ENCODE peak calls at places on chromosome X, in six cellular contexts. Y, J, L, X, N and W are unnamed samples.

GRCh38 chrX:107470971-107471370 is 21.5 kb downstream of the FRMPD3 start:
- DNase-seq in N (no peak), J (no peak), L (no peak), Y (no peak), X (no peak), W (no peak)

GRCh38 chrX:16882188-16882587 is 12.0 kb upstream of the RBBP7 start:
- DNase-seq in J (no peak), L (no peak), Y (no peak), N (peak; percentile 39), X (no peak), W (peak; percentile 29)

GRCh38 chrX:66191563-66191962 is 27.5 kb downstream of the HEPH start:
- DNase-seq in Y (no peak), J (no peak), N (no peak), X (no peak), L (no peak), W (no peak)

GRCh38 chrX:53317365-53318069 is 36.1 kb upstream of the IQSEC2 start:
- DNase-seq in L (peak; percentile 82), N (peak; percentile 13), X (no peak), Y (peak; percentile 79), J (peak; percentile 58), W (peak; percentile 10)

GRCh38 chrX:34341258-34341657 is 209.1 kb upstream of the FAM47A start:
- DNase-seq in Y (no peak), X (no peak), J (no peak), L (no peak), N (peak; percentile 3), W (no peak)

GRCh38 chrX:106170318-106170717 is 2.2 kb downstream of the PWWP3B start:
- DNase-seq in N (peak; percentile 30), L (no peak), J (no peak), X (no peak), Y (peak; percentile 1), W (no peak)

GRCh38 chrX:48854898-48855297 is 19.5 kb upstream of the PCSK1N start:
- DNase-seq in X (no peak), Y (no peak), L (no peak), J (no peak), N (no peak), W (no peak)

GRCh38 chrX:143694881-143695280 is 25.7 kb downstream of the SPANXN2 start:
- DNase-seq in L (no peak), J (no peak), X (no peak), N (no peak), Y (no peak), W (no peak)

GRCh38 chrX:134692990-134693389 is 34.7 kb upstream of the PLAC1 start:
- DNase-seq in X (no peak), L (no peak), J (no peak), Y (peak; percentile 51), N (no peak), W (no peak)

GRCh38 chrX:70190225-70190624 is 12.9 kb downstream of the DGAT2L6 start:
- DNase-seq in Y (no peak), L (no peak), J (no peak), N (no peak), X (no peak), W (no peak)

GRCh38 chrX:119753639-119754257 is 4.6 kb upstream of the SOWAHD start:
- DNase-seq in N (peak; percentile 55), J (peak; percentile 37), L (no peak), X (no peak), Y (peak; percentile 42), W (peak; percentile 28)